ENCODE peak calls at places on chromosomes 1 and 21, in six cellular contexts. F is stimulated activated CD4-positive, alpha-beta T cell treated with anti-CD3 and anti-CD28 coated beads, Interleukin-12 subunit alpha, Interleukin-12 subunit beta, amount 100 ng/mL, for 4 hours; R is NCI-H1092; G is CD8-positive, alpha-beta memory T cell; E is M059J; H is NCI-H1105. D is an unnamed sample.

GRCh38 chr1:221166559-221167318 is 287.5 kb downstream of the HLX start:
- DNase-seq in F (no peak), R (no peak), G (no peak), E (no peak), H (no peak), D (peak; percentile 77)

GRCh38 chr1:237318748-237319147 is 276.8 kb downstream of the RYR2 start:
- DNase-seq in F (no peak), R (no peak), G (no peak), E (no peak), H (no peak), D (no peak)

GRCh38 chr21:31804008-31804394 is 68.8 kb upstream of the HUNK start:
- DNase-seq in F (no peak), R (no peak), G (no peak), E (no peak), H (no peak), D (no peak)

GRCh38 chr1:225977937-225978748 is 21.0 kb downstream of the SDE2 start:
- DNase-seq in F (no peak), R (no peak), G (no peak), E (peak; percentile 43), H (no peak), D (no peak)

GRCh38 chr1:2300004-2300771 is 72.1 kb downstream of the SKI start:
- DNase-seq in F (peak; percentile 69), R (no peak), G (peak; percentile 78), E (no peak), H (no peak), D (peak; percentile 65)

GRCh38 chr1:171983584-171983983 is 142.3 kb downstream of the DNM3 start:
- DNase-seq in F (no peak), R (no peak), G (no peak), E (peak; percentile 44), H (no peak), D (peak; percentile 19)

GRCh38 chr1:196685506-196685905 is 33.7 kb downstream of the CFH start:
- DNase-seq in F (no peak), R (no peak), G (no peak), E (no peak), H (no peak), D (no peak)

GRCh38 chr1:35220976-35221375 is 28.0 kb upstream of the SFPQ start:
- DNase-seq in F (peak; percentile 1), R (no peak), G (no peak), E (peak; percentile 22), H (no peak), D (no peak)

GRCh38 chr21:15837603-15838002 is 107.8 kb downstream of the USP25 start:
- DNase-seq in F (no peak), R (no peak), G (no peak), E (no peak), H (no peak), D (no peak)

GRCh38 chr1:206583461-206584264 is 28.6 kb downstream of the EIF2D start:
- DNase-seq in F (peak; percentile 85), R (peak; percentile 56), G (peak; percentile 80), E (peak; percentile 66), H (peak; percentile 59), D (peak; percentile 40)

GRCh38 chr1:91689586-91690481 is 189.2 kb downstream of the CDC7 start:
- DNase-seq in F (no peak), R (no peak), G (no peak), E (no peak), H (no peak), D (no peak)